ENCODE peak calls at places on chromosomes 5 and 9, in four cellular contexts. Q is esophagus muscularis mucosa, Y is psoas muscle, V is fibroblast of mammary gland. I is an unnamed sample.

GRCh38 chr9:71587576-71588362 is 180.5 kb downstream of the CEMIP2 start:
- DNase-seq in Q (no peak), V (peak), Y (no peak), I (no peak)

GRCh38 chr5:142977363-142978051 is 207.3 kb downstream of the ARHGAP26 start:
- DNase-seq in Q (no peak), V (peak), Y (no peak), I (peak)

GRCh38 chr5:113147088-113147487 is 170.5 kb downstream of the DCP2 start:
- DNase-seq in Y (no peak), V (peak), Q (peak), I (peak)

GRCh38 chr9:137163101-137163661 is 6.7 kb downstream of the LRRC26 start:
- DNase-seq in Q (no peak), Y (no peak), V (peak), I (no peak)

GRCh38 chr5:139966856-139967255 is 76.2 kb downstream of the NRG2 start:
- DNase-seq in Q (peak), V (no peak), Y (no peak), I (no peak)

GRCh38 chr9:84705128-84705527 is 35.6 kb downstream of the NTRK2 start:
- DNase-seq in V (no peak), Q (no peak), Y (no peak), I (no peak)

GRCh38 chr9:36320457-36320856 is 62.2 kb upstream of the GNE start:
- DNase-seq in Y (no peak), V (peak), Q (no peak), I (no peak)

GRCh38 chr5:75640826-75641225 is 29.6 kb downstream of the ANKDD1B start:
- DNase-seq in Y (no peak), V (no peak), Q (no peak), I (no peak)

GRCh38 chr9:102986425-102986824 is 8.7 kb upstream of the CYLC2 start:
- DNase-seq in V (no peak), Q (no peak), Y (no peak), I (no peak)

GRCh38 chr5:132262882-132263547 is 5.5 kb downstream of the PDLIM4 start:
- DNase-seq in Y (no peak), V (no peak), Q (peak), I (no peak)

GRCh38 chr9:92294297-92294676 is 790 bp upstream of the IARS1 start:
- DNase-seq in Y (no peak), V (peak), Q (no peak), I (peak)

GRCh38 chr9:92293452-92294296 is at the start of gene IARS1:
- DNase-seq in Y (peak), V (peak), Q (peak), I (peak)

GRCh38 chr9:92295827-92296258 is 2.3 kb upstream of the IARS1 start:
- DNase-seq in Q (no peak), V (no peak), Y (no peak), I (no peak)

GRCh38 chr9:92293075-92293354 is 482 bp downstream of the IARS1 start:
- DNase-seq in Y (no peak), Q (no peak), V (no peak), I (peak)

DNA sequence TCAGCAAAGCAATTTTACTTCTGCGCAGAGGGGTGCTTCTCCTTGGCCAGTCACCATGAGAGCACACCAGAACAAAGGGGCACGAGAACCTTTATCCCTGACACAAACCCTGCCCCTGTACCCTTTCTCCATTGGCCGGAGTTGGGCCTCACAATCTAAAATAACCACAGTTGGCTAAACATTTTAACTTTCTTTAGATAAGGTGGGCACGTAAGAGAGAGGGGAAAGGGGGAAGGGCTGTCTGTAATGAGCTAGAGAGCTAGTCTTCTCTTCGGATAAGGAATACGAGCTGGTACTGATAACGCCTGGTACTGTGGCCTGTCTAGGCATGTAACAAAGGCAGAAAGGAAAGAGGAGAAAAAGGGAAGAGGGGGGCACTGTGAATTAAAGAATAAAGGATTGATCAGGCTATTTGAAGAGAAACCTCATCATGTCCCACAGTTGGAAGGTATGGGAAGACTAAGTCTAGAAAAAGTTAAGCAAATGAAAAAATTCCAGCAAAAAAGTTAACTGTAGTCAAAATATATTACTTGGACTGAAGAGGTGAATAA is 1.8 kb upstream of the IARS1 start:
- DNase-seq in Q (no peak), Y (no peak), V (no peak), I (no peak)
- H3K4me3 ChIP-seq in Q (no peak), Y (no peak), V (no peak), I (no peak)

GRCh38 chr5:32724526-32724925 is 13.4 kb downstream of the NPR3 start:
- DNase-seq in Y (no peak), Q (no peak), V (no peak), I (no peak)
- TF ChIP-seq CTCF in Y (no peak), Q (no peak), V (no peak), I (no peak)

DNA sequence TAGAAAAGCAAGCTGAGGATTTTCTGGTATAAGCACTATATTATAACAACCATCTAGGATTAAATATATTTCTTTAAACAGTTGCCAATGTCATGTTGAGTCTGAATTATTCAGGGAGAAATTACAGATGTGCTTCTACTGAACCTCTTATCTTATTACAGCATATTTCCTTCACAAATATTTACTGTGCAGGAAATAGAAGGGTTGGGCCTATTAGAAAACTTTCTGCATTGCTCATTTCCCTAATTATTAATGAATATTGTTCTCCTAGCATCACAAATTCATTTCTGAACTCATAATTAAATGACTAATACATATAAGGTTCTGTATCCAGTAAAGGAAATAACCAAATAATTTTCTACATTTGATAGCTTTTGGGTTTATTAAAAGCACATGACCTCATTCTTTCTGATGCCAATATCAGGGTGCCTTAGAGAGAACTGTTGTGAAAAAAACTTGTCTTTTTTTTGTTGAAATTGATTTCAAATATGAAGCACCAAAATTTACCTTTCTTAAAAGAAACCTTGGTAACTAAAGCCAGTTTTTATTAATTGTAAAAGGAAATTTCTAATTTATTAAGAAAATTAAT is 476.8 kb upstream of the PTGER4 start:
- DNase-seq in V (no peak), Y (no peak), Q (no peak), I (no peak)
- H3K4me3 ChIP-seq in V (no peak), Y (no peak), Q (no peak), I (no peak)

DNA sequence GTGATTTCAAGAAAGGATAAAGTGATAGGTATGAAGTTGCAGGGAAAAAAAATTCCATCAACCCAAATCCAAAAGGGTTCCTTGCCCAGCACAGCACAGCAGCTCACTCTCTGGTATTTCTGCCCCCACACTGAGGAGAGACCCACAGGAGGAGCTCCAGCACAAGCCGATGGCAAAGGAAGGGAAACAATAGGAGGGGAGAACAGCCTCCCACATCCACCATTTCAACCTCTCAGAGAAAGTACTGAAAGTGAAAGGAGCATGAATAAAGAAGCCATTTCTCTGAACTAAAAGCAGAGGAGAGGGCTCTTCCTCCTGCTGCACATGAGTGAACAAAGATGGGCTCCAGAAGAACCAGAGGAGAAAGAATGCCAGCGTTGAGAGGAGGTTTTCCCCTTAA is 54.9 kb upstream of the ZSWIM6 start:
- DNase-seq in Q (no peak), V (peak), Y (no peak), I (peak)
- TF ChIP-seq CTCF in Q (peak), V (peak), Y (no peak), I (peak)